ENCODE peak calls at places on chromosomes 11 and 22, in seven cellular contexts. L is CD4-positive, CD25-positive, alpha-beta regulatory T cell; A is naive thymus-derived CD4-positive, alpha-beta T cell; F is T-helper 9 cell; J is AML-193; H is A549; Z is nephron progenitor cell. B is an unnamed sample.

GRCh38 chr11:79371152-79371551 is 69.7 kb downstream of the TENM4 start:
- DNase-seq in L (no peak), A (no peak), F (no peak), J (no peak), H (no peak), Z (no peak), B (no peak)

GRCh38 chr11:44014968-44015623 is 32.7 kb upstream of the ACCSL start:
- DNase-seq in L (no peak), A (no peak), F (no peak), J (no peak), H (no peak), Z (no peak), B (no peak)

GRCh38 chr22:20571531-20572007 is 64.2 kb downstream of the MED15 start:
- DNase-seq in L (peak; percentile 63), A (peak; percentile 60), F (peak; percentile 70), J (peak; percentile 4), H (peak; percentile 28), Z (peak; percentile 64), B (no peak)

GRCh38 chr11:70521475-70522260 is 123.3 kb downstream of the CTTN start:
- DNase-seq in L (no peak), A (no peak), F (no peak), J (no peak), H (no peak), Z (no peak), B (no peak)

GRCh38 chr11:105236631-105237030 is 97.1 kb upstream of the CARD18 start:
- DNase-seq in L (no peak), A (no peak), F (no peak), J (no peak), H (no peak), Z (no peak), B (no peak)

GRCh38 chr22:33361581-33361980 is 303.4 kb upstream of the SYN3 start:
- DNase-seq in L (no peak), A (no peak), F (no peak), J (no peak), H (no peak), Z (no peak), B (no peak)

GRCh38 chr11:77055056-77055680 is 11.6 kb upstream of the CAPN5 start:
- DNase-seq in L (no peak), A (no peak), F (no peak), J (no peak), H (no peak), Z (no peak), B (no peak)

GRCh38 chr11:125943661-125944349 is 2.0 kb upstream of the VSIG10L2 start:
- DNase-seq in L (no peak), A (peak; percentile 4), F (no peak), J (no peak), H (no peak), Z (no peak), B (no peak)

GRCh38 chr11:24286238-24286637 is 210.6 kb upstream of the LUZP2 start:
- DNase-seq in L (no peak), A (no peak), F (no peak), J (no peak), H (no peak), Z (no peak), B (no peak)

GRCh38 chr11:96219981-96220623 is 122.9 kb downstream of the MAML2 start:
- DNase-seq in L (no peak), A (no peak), F (no peak), J (peak; percentile 40), H (no peak), Z (no peak), B (no peak)

GRCh38 chr11:45544826-45545225 is 120.6 kb downstream of the CHST1 start:
- DNase-seq in L (no peak), A (no peak), F (no peak), J (no peak), H (no peak), Z (no peak), B (no peak)

GRCh38 chr22:39368402-39368801 is 18.6 kb downstream of the SYNGR1 start:
- DNase-seq in L (no peak), A (no peak), F (no peak), J (no peak), H (no peak), Z (no peak), B (no peak)

GRCh38 chr11:60887531-60887930 is 18.9 kb downstream of the PRPF19 start:
- DNase-seq in L (no peak), A (no peak), F (no peak), J (peak; percentile 36), H (peak; percentile 41), Z (peak; percentile 47), B (no peak)

GRCh38 chr11:33997473-33998347 is 53.8 kb upstream of the CAPRIN1 start:
- DNase-seq in L (no peak), A (no peak), F (no peak), J (no peak), H (no peak), Z (no peak), B (no peak)